ENCODE peak calls at places on chromosomes 7 and 10, in eight cellular contexts. N is left cardiac atrium; P is activated CD8-positive, alpha-beta memory T cell treated with anti-CD3 and anti-CD28 coated beads, Interleukin-2, amount 10 ng/mL, durations not matched to agents 7 days and 5 days; V is brain microvascular endothelial cell; O is CD8-positive, alpha-beta memory T cell; D is GM23338; R is colonic mucosa; K is SK-N-SH. T is an unnamed sample.

GRCh38 chr7:37915438-37915837 is 1.2 kb downstream of the SFRP4 start:
- DNase-seq in V (peak), N (peak), P (no peak), K (peak), D (no peak), O (no peak), R (no peak), T (no peak)

GRCh38 chr7:151383638-151384351 is 26.0 kb downstream of the WDR86 start:
- DNase-seq in O (no peak), K (no peak), N (no peak), V (no peak), R (no peak), D (no peak), P (no peak), T (no peak)

GRCh38 chr10:61539876-61540275 is 86.7 kb upstream of the TMEM26 start:
- DNase-seq in P (no peak), N (no peak), V (no peak), R (no peak), D (no peak), K (no peak), O (no peak), T (no peak)

GRCh38 chr10:69959911-69960310 is 92.7 kb upstream of the MACROH2A2 start:
- DNase-seq in P (peak), O (no peak), N (no peak), V (no peak), D (no peak), R (peak), K (no peak), T (no peak)

GRCh38 chr7:22726345-22726848 is 603 bp upstream of the IL6 start:
- DNase-seq in N (peak), P (peak), R (no peak), V (peak), D (peak), O (peak), K (peak), T (peak)

GRCh38 chr10:103720328-103720963 is 134.9 kb downstream of the SH3PXD2A start:
- DNase-seq in R (no peak), V (no peak), O (no peak), N (no peak), K (peak), P (no peak), D (no peak), T (no peak)

GRCh38 chr10:35911954-35912353 is 269.9 kb upstream of the FZD8 start:
- DNase-seq in D (no peak), N (no peak), K (no peak), P (no peak), V (no peak), O (no peak), R (no peak), T (no peak)

GRCh38 chr10:79184649-79185048 is 115.9 kb downstream of the ZMIZ1 start:
- DNase-seq in O (no peak), D (no peak), P (no peak), V (no peak), N (no peak), R (no peak), K (no peak), T (no peak)

GRCh38 chr10:32112055-32112454 is 55.8 kb upstream of the KIF5B start:
- DNase-seq in K (no peak), D (no peak), R (no peak), N (no peak), O (no peak), P (no peak), V (peak), T (peak)

GRCh38 chr10:34994565-34995142 is 95.5 kb downstream of the CUL2 start:
- DNase-seq in N (peak), K (peak), V (peak), P (peak), O (no peak), R (peak), D (peak), T (peak)

GRCh38 chr10:119268871-119269506 is 61.6 kb downstream of the GRK5 start:
- DNase-seq in N (no peak), K (no peak), O (peak), D (no peak), R (no peak), P (peak), V (no peak), T (no peak)

GRCh38 chr10:121033371-121033770 is 182.2 kb downstream of the WDR11 start:
- DNase-seq in V (no peak), R (no peak), K (no peak), N (no peak), P (no peak), O (no peak), D (no peak), T (no peak)

GRCh38 chr10:13969118-13969791 is 361.5 kb downstream of the FRMD4A start:
- DNase-seq in D (no peak), N (no peak), O (no peak), P (no peak), R (no peak), K (no peak), V (no peak), T (peak)

GRCh38 chr10:94194256-94194655 is 168.5 kb downstream of the NOC3L start:
- DNase-seq in R (no peak), N (no peak), D (no peak), K (no peak), V (peak), O (no peak), P (no peak), T (peak)

GRCh38 chr7:149005427-149006344 is 22.6 kb downstream of the PDIA4 start:
- DNase-seq in K (peak), P (peak), D (peak), O (peak), V (peak), N (peak), R (peak), T (peak)

GRCh38 chr10:99329238-99329890 is at the start of gene CNNM1:
- DNase-seq in N (peak), D (peak), R (peak), O (no peak), K (peak), P (peak), V (no peak), T (no peak)

GRCh38 chr7:28081016-28081415 is 99.6 kb downstream of the JAZF1 start:
- DNase-seq in P (no peak), V (peak), R (peak), O (no peak), K (peak), D (peak), N (peak), T (no peak)

GRCh38 chr7:143901360-143901709 is 641 bp downstream of the TCAF1 start:
- DNase-seq in K (no peak), V (peak), O (no peak), P (no peak), R (peak), N (peak), D (no peak), T (peak)

GRCh38 chr10:51203359-51203758 is 129.1 kb downstream of the PRKG1 start:
- DNase-seq in K (no peak), D (peak), P (no peak), N (no peak), R (no peak), V (no peak), O (no peak), T (no peak)

GRCh38 chr7:116968626-116969025 is 15.3 kb downstream of the ST7 start:
- DNase-seq in P (no peak), O (no peak), N (no peak), R (no peak), V (no peak), D (peak), K (no peak), T (no peak)

GRCh38 chr10:7626283-7626682 is 40.5 kb downstream of the ITIH5 start:
- DNase-seq in K (no peak), N (no peak), V (no peak), O (no peak), D (no peak), P (no peak), R (no peak), T (no peak)

GRCh38 chr10:122419890-122420623 is 34.4 kb upstream of the ARMS2 start:
- DNase-seq in R (no peak), P (no peak), K (no peak), O (no peak), V (peak), D (no peak), N (no peak), T (no peak)

GRCh38 chr7:100493476-100494264 is 9.9 kb downstream of the NYAP1 start:
- DNase-seq in P (peak), D (peak), O (peak), N (peak), R (no peak), V (no peak), K (peak), T (no peak)

GRCh38 chr7:6475433-6476186 is 27.9 kb upstream of the DAGLB start:
- DNase-seq in V (no peak), N (no peak), P (no peak), K (no peak), D (no peak), R (no peak), O (no peak), T (no peak)

GRCh38 chr7:90797596-90797995 is 201.5 kb downstream of the CDK14 start:
- DNase-seq in D (no peak), N (no peak), K (no peak), P (no peak), R (no peak), O (no peak), V (peak), T (no peak)

GRCh38 chr7:16668049-16668858 is 22.3 kb downstream of the BZW2 start:
- DNase-seq in K (peak), R (no peak), N (peak), P (no peak), O (no peak), V (peak), D (peak), T (peak)

GRCh38 chr10:124288928-124289921 is 129.5 kb downstream of the OAT start:
- DNase-seq in N (no peak), D (no peak), K (no peak), P (no peak), O (no peak), R (no peak), V (no peak), T (no peak)

GRCh38 chr10:106577266-106577665 is 587.2 kb downstream of the SORCS1 start:
- DNase-seq in N (no peak), R (no peak), P (no peak), K (no peak), D (peak), V (peak), O (no peak), T (no peak)

T was measured in RCC 7860.